ENCODE peak calls at places on chromosomes 13 and 19, in five cellular contexts. One of them, this sample, is unnamed.

GRCh38 chr13:30016398-30016797 is 166.0 kb upstream of the UBL3 start:
- DNase-seq in neural crest cell: no peak
- DNase-seq in GM12892: no peak
- DNase-seq in neural progenitor cell: no peak
- DNase-seq in T-helper 1 cell: no peak
- DNase-seq in this sample: no peak

GRCh38 chr13:60514891-60515290 is 117.9 kb downstream of the TDRD3 start:
- DNase-seq in GM12892: no peak
- DNase-seq in neural progenitor cell: no peak
- DNase-seq in neural crest cell: no peak
- DNase-seq in T-helper 1 cell: no peak
- DNase-seq in this sample: no peak

GRCh38 chr19:19405919-19406877 is 723 bp downstream of the GATAD2A start:
- DNase-seq in neural progenitor cell: peak; percentile 80
- DNase-seq in T-helper 1 cell: peak; percentile 31
- DNase-seq in neural crest cell: peak; percentile 51
- DNase-seq in GM12892: no peak
- DNase-seq in this sample: peak; percentile 69

GRCh38 chr19:12156254-12157058 is at the start of gene ZNF625:
- DNase-seq in neural progenitor cell: peak; percentile 97
- DNase-seq in T-helper 1 cell: no peak
- DNase-seq in GM12892: peak; percentile 60
- DNase-seq in neural crest cell: peak; percentile 89
- DNase-seq in this sample: peak; percentile 86

GRCh38 chr19:50570997-50571396 is 2.8 kb upstream of the LRRC4B start:
- DNase-seq in T-helper 1 cell: no peak
- DNase-seq in neural progenitor cell: no peak
- DNase-seq in GM12892: no peak
- DNase-seq in neural crest cell: no peak
- DNase-seq in this sample: no peak

GRCh38 chr13:21673592-21674270 is 2.9 kb downstream of the FGF9 start:
- DNase-seq in neural crest cell: peak; percentile 57
- DNase-seq in T-helper 1 cell: no peak
- DNase-seq in GM12892: peak; percentile 65
- DNase-seq in neural progenitor cell: peak; percentile 87
- DNase-seq in this sample: peak; percentile 72

GRCh38 chr13:110557610-110558305 is 3.8 kb downstream of the RAB20 start:
- DNase-seq in GM12892: no peak
- DNase-seq in T-helper 1 cell: no peak
- DNase-seq in neural crest cell: no peak
- DNase-seq in neural progenitor cell: no peak
- DNase-seq in this sample: no peak

GRCh38 chr13:60727140-60727539 is 330.1 kb downstream of the TDRD3 start:
- DNase-seq in T-helper 1 cell: no peak
- DNase-seq in neural crest cell: no peak
- DNase-seq in neural progenitor cell: no peak
- DNase-seq in GM12892: no peak
- DNase-seq in this sample: no peak

GRCh38 chr13:113813070-113813748 is 50.7 kb downstream of the GAS6 start:
- DNase-seq in neural progenitor cell: no peak
- DNase-seq in neural crest cell: no peak
- DNase-seq in T-helper 1 cell: no peak
- DNase-seq in GM12892: no peak
- DNase-seq in this sample: no peak

GRCh38 chr19:46426035-46426505 is 2.7 kb downstream of the PNMA8C start:
- DNase-seq in neural progenitor cell: peak; percentile 33
- DNase-seq in neural crest cell: no peak
- DNase-seq in GM12892: no peak
- DNase-seq in T-helper 1 cell: no peak
- DNase-seq in this sample: no peak

GRCh38 chr19:33444993-33445751 is 71.7 kb downstream of the CEBPG start:
- DNase-seq in neural progenitor cell: no peak
- DNase-seq in GM12892: no peak
- DNase-seq in neural crest cell: no peak
- DNase-seq in T-helper 1 cell: peak; percentile 1
- DNase-seq in this sample: no peak

GRCh38 chr19:7415163-7415856 is 66.6 kb downstream of the ARHGEF18 start:
- DNase-seq in neural progenitor cell: no peak
- DNase-seq in GM12892: no peak
- DNase-seq in neural crest cell: no peak
- DNase-seq in T-helper 1 cell: no peak
- DNase-seq in this sample: no peak

This sample was measured in neuronal stem cell.